ENCODE peak calls at places on chromosomes 11 and 22, in eight cellular contexts. One of them, this sample, is unnamed.

GRCh38 chr11:1573077-1573846 is 1.2 kb upstream of the DUSP8 start:
- DNase-seq in NCI-H460: no peak
- DNase-seq in activated naive CD8-positive, alpha-beta T cell treated with anti-CD3 and anti-CD28 coated beads, Interleukin-2, amount 50 U/mL, for 16 hours: no peak
- DNase-seq in T-cell: no peak
- DNase-seq in activated T-cell treated with anti-CD3 and anti-CD28 coated beads, Interleukin-2, amount 50 U/mL, for 72 hours: peak
- DNase-seq in NCI-H510A: no peak
- DNase-seq in fibroblast of lung: no peak
- DNase-seq in fibroblast of the aortic adventitia: no peak
- DNase-seq in this sample: peak

GRCh38 chr22:31400023-31400397 is 606 bp downstream of the DRG1 start:
- DNase-seq in activated T-cell treated with anti-CD3 and anti-CD28 coated beads, Interleukin-2, amount 50 U/mL, for 72 hours: no peak
- DNase-seq in fibroblast of lung: peak
- DNase-seq in NCI-H510A: no peak
- DNase-seq in NCI-H460: no peak
- DNase-seq in fibroblast of the aortic adventitia: peak
- DNase-seq in activated naive CD8-positive, alpha-beta T cell treated with anti-CD3 and anti-CD28 coated beads, Interleukin-2, amount 50 U/mL, for 16 hours: no peak
- DNase-seq in T-cell: no peak
- DNase-seq in this sample: peak

GRCh38 chr11:10318527-10318802 is 13.6 kb downstream of the ADM start:
- DNase-seq in activated T-cell treated with anti-CD3 and anti-CD28 coated beads, Interleukin-2, amount 50 U/mL, for 72 hours: no peak
- DNase-seq in fibroblast of the aortic adventitia: no peak
- DNase-seq in NCI-H510A: peak
- DNase-seq in fibroblast of lung: no peak
- DNase-seq in activated naive CD8-positive, alpha-beta T cell treated with anti-CD3 and anti-CD28 coated beads, Interleukin-2, amount 50 U/mL, for 16 hours: no peak
- DNase-seq in T-cell: no peak
- DNase-seq in NCI-H460: no peak
- DNase-seq in this sample: no peak

GRCh38 chr11:31808721-31809542 is 2.2 kb downstream of the PAX6 start:
- DNase-seq in fibroblast of the aortic adventitia: no peak
- DNase-seq in activated T-cell treated with anti-CD3 and anti-CD28 coated beads, Interleukin-2, amount 50 U/mL, for 72 hours: no peak
- DNase-seq in fibroblast of lung: no peak
- DNase-seq in NCI-H460: no peak
- DNase-seq in T-cell: no peak
- DNase-seq in NCI-H510A: no peak
- DNase-seq in activated naive CD8-positive, alpha-beta T cell treated with anti-CD3 and anti-CD28 coated beads, Interleukin-2, amount 50 U/mL, for 16 hours: no peak
- DNase-seq in this sample: no peak

GRCh38 chr22:43867839-43868652 is 5.7 kb upstream of the SULT4A1 start:
- DNase-seq in fibroblast of the aortic adventitia: peak
- DNase-seq in activated T-cell treated with anti-CD3 and anti-CD28 coated beads, Interleukin-2, amount 50 U/mL, for 72 hours: peak
- DNase-seq in T-cell: no peak
- DNase-seq in NCI-H460: peak
- DNase-seq in activated naive CD8-positive, alpha-beta T cell treated with anti-CD3 and anti-CD28 coated beads, Interleukin-2, amount 50 U/mL, for 16 hours: no peak
- DNase-seq in fibroblast of lung: peak
- DNase-seq in NCI-H510A: no peak
- DNase-seq in this sample: peak

GRCh38 chr22:19446603-19447387 is 716 bp downstream of the C22orf39 start:
- DNase-seq in activated naive CD8-positive, alpha-beta T cell treated with anti-CD3 and anti-CD28 coated beads, Interleukin-2, amount 50 U/mL, for 16 hours: no peak
- DNase-seq in fibroblast of lung: peak
- DNase-seq in NCI-H460: no peak
- DNase-seq in activated T-cell treated with anti-CD3 and anti-CD28 coated beads, Interleukin-2, amount 50 U/mL, for 72 hours: no peak
- DNase-seq in NCI-H510A: no peak
- DNase-seq in fibroblast of the aortic adventitia: no peak
- DNase-seq in T-cell: no peak
- DNase-seq in this sample: no peak

GRCh38 chr11:132248585-132248984 is 878.2 kb downstream of the NTM start:
- DNase-seq in activated T-cell treated with anti-CD3 and anti-CD28 coated beads, Interleukin-2, amount 50 U/mL, for 72 hours: no peak
- DNase-seq in NCI-H510A: no peak
- DNase-seq in fibroblast of the aortic adventitia: no peak
- DNase-seq in T-cell: no peak
- DNase-seq in NCI-H460: no peak
- DNase-seq in fibroblast of lung: no peak
- DNase-seq in activated naive CD8-positive, alpha-beta T cell treated with anti-CD3 and anti-CD28 coated beads, Interleukin-2, amount 50 U/mL, for 16 hours: no peak
- DNase-seq in this sample: no peak

GRCh38 chr11:1005913-1006312 is 30.6 kb downstream of the MUC6 start:
- DNase-seq in activated naive CD8-positive, alpha-beta T cell treated with anti-CD3 and anti-CD28 coated beads, Interleukin-2, amount 50 U/mL, for 16 hours: no peak
- DNase-seq in NCI-H460: no peak
- DNase-seq in fibroblast of lung: no peak
- DNase-seq in fibroblast of the aortic adventitia: peak
- DNase-seq in T-cell: no peak
- DNase-seq in activated T-cell treated with anti-CD3 and anti-CD28 coated beads, Interleukin-2, amount 50 U/mL, for 72 hours: no peak
- DNase-seq in NCI-H510A: peak
- DNase-seq in this sample: peak

GRCh38 chr11:68380786-68381622 is 68.6 kb downstream of the LRP5 start:
- DNase-seq in T-cell: no peak
- DNase-seq in activated naive CD8-positive, alpha-beta T cell treated with anti-CD3 and anti-CD28 coated beads, Interleukin-2, amount 50 U/mL, for 16 hours: no peak
- DNase-seq in fibroblast of the aortic adventitia: no peak
- DNase-seq in fibroblast of lung: no peak
- DNase-seq in NCI-H510A: no peak
- DNase-seq in NCI-H460: no peak
- DNase-seq in activated T-cell treated with anti-CD3 and anti-CD28 coated beads, Interleukin-2, amount 50 U/mL, for 72 hours: no peak
- DNase-seq in this sample: no peak

GRCh38 chr22:21650823-21651520 is 8.9 kb downstream of the SDF2L1 start:
- DNase-seq in NCI-H460: no peak
- DNase-seq in T-cell: no peak
- DNase-seq in fibroblast of the aortic adventitia: no peak
- DNase-seq in fibroblast of lung: no peak
- DNase-seq in activated T-cell treated with anti-CD3 and anti-CD28 coated beads, Interleukin-2, amount 50 U/mL, for 72 hours: no peak
- DNase-seq in NCI-H510A: no peak
- DNase-seq in activated naive CD8-positive, alpha-beta T cell treated with anti-CD3 and anti-CD28 coated beads, Interleukin-2, amount 50 U/mL, for 16 hours: no peak
- DNase-seq in this sample: no peak

GRCh38 chr11:79561496-79561895 is 120.7 kb upstream of the TENM4 start:
- DNase-seq in T-cell: no peak
- DNase-seq in activated T-cell treated with anti-CD3 and anti-CD28 coated beads, Interleukin-2, amount 50 U/mL, for 72 hours: no peak
- DNase-seq in NCI-H460: no peak
- DNase-seq in fibroblast of lung: no peak
- DNase-seq in fibroblast of the aortic adventitia: no peak
- DNase-seq in NCI-H510A: no peak
- DNase-seq in activated naive CD8-positive, alpha-beta T cell treated with anti-CD3 and anti-CD28 coated beads, Interleukin-2, amount 50 U/mL, for 16 hours: no peak
- DNase-seq in this sample: no peak

GRCh38 chr11:63920126-63920869 is 3.3 kb upstream of the RCOR2 start:
- DNase-seq in T-cell: no peak
- DNase-seq in activated T-cell treated with anti-CD3 and anti-CD28 coated beads, Interleukin-2, amount 50 U/mL, for 72 hours: no peak
- DNase-seq in fibroblast of lung: peak
- DNase-seq in NCI-H460: no peak
- DNase-seq in fibroblast of the aortic adventitia: peak
- DNase-seq in activated naive CD8-positive, alpha-beta T cell treated with anti-CD3 and anti-CD28 coated beads, Interleukin-2, amount 50 U/mL, for 16 hours: no peak
- DNase-seq in NCI-H510A: peak
- DNase-seq in this sample: no peak

GRCh38 chr11:132402056-132402684 is 1031.8 kb downstream of the NTM start:
- DNase-seq in NCI-H460: peak
- DNase-seq in T-cell: no peak
- DNase-seq in activated T-cell treated with anti-CD3 and anti-CD28 coated beads, Interleukin-2, amount 50 U/mL, for 72 hours: peak
- DNase-seq in activated naive CD8-positive, alpha-beta T cell treated with anti-CD3 and anti-CD28 coated beads, Interleukin-2, amount 50 U/mL, for 16 hours: no peak
- DNase-seq in fibroblast of lung: peak
- DNase-seq in fibroblast of the aortic adventitia: peak
- DNase-seq in NCI-H510A: peak
- DNase-seq in this sample: peak

GRCh38 chr11:68560216-68560615 is 99.7 kb downstream of the PPP6R3 start:
- DNase-seq in activated naive CD8-positive, alpha-beta T cell treated with anti-CD3 and anti-CD28 coated beads, Interleukin-2, amount 50 U/mL, for 16 hours: no peak
- DNase-seq in NCI-H510A: no peak
- DNase-seq in fibroblast of lung: no peak
- DNase-seq in T-cell: no peak
- DNase-seq in activated T-cell treated with anti-CD3 and anti-CD28 coated beads, Interleukin-2, amount 50 U/mL, for 72 hours: no peak
- DNase-seq in NCI-H460: no peak
- DNase-seq in fibroblast of the aortic adventitia: no peak
- DNase-seq in this sample: no peak

GRCh38 chr22:25120761-25121212 is 78.9 kb upstream of the CRYBB3 start:
- DNase-seq in NCI-H510A: no peak
- DNase-seq in activated naive CD8-positive, alpha-beta T cell treated with anti-CD3 and anti-CD28 coated beads, Interleukin-2, amount 50 U/mL, for 16 hours: no peak
- DNase-seq in fibroblast of lung: no peak
- DNase-seq in activated T-cell treated with anti-CD3 and anti-CD28 coated beads, Interleukin-2, amount 50 U/mL, for 72 hours: no peak
- DNase-seq in NCI-H460: no peak
- DNase-seq in fibroblast of the aortic adventitia: no peak
- DNase-seq in T-cell: no peak
- DNase-seq in this sample: no peak

GRCh38 chr22:23219787-23220484 is 39.6 kb downstream of the BCR start:
- DNase-seq in fibroblast of lung: peak
- DNase-seq in NCI-H460: no peak
- DNase-seq in activated naive CD8-positive, alpha-beta T cell treated with anti-CD3 and anti-CD28 coated beads, Interleukin-2, amount 50 U/mL, for 16 hours: no peak
- DNase-seq in NCI-H510A: no peak
- DNase-seq in fibroblast of the aortic adventitia: no peak
- DNase-seq in activated T-cell treated with anti-CD3 and anti-CD28 coated beads, Interleukin-2, amount 50 U/mL, for 72 hours: peak
- DNase-seq in T-cell: no peak
- DNase-seq in this sample: peak

GRCh38 chr11:18617688-18618340 is 16.3 kb downstream of the SPTY2D1 start:
- DNase-seq in NCI-H460: no peak
- DNase-seq in activated T-cell treated with anti-CD3 and anti-CD28 coated beads, Interleukin-2, amount 50 U/mL, for 72 hours: peak
- DNase-seq in T-cell: peak
- DNase-seq in activated naive CD8-positive, alpha-beta T cell treated with anti-CD3 and anti-CD28 coated beads, Interleukin-2, amount 50 U/mL, for 16 hours: no peak
- DNase-seq in NCI-H510A: no peak
- DNase-seq in fibroblast of lung: peak
- DNase-seq in fibroblast of the aortic adventitia: peak
- DNase-seq in this sample: no peak

GRCh38 chr11:69983897-69984438 is 94.1 kb upstream of the ANO1 start:
- DNase-seq in NCI-H460: no peak
- DNase-seq in T-cell: no peak
- DNase-seq in fibroblast of lung: no peak
- DNase-seq in activated naive CD8-positive, alpha-beta T cell treated with anti-CD3 and anti-CD28 coated beads, Interleukin-2, amount 50 U/mL, for 16 hours: no peak
- DNase-seq in fibroblast of the aortic adventitia: no peak
- DNase-seq in activated T-cell treated with anti-CD3 and anti-CD28 coated beads, Interleukin-2, amount 50 U/mL, for 72 hours: no peak
- DNase-seq in NCI-H510A: no peak
- DNase-seq in this sample: no peak

GRCh38 chr22:29733362-29734322 is 13.8 kb downstream of the CABP7 start:
- DNase-seq in activated naive CD8-positive, alpha-beta T cell treated with anti-CD3 and anti-CD28 coated beads, Interleukin-2, amount 50 U/mL, for 16 hours: no peak
- DNase-seq in NCI-H510A: peak
- DNase-seq in NCI-H460: no peak
- DNase-seq in fibroblast of lung: peak
- DNase-seq in fibroblast of the aortic adventitia: no peak
- DNase-seq in T-cell: no peak
- DNase-seq in activated T-cell treated with anti-CD3 and anti-CD28 coated beads, Interleukin-2, amount 50 U/mL, for 72 hours: no peak
- DNase-seq in this sample: no peak

GRCh38 chr11:72080326-72081183 is at the start of the genes LRRC51 and NUMA1:
- DNase-seq in activated naive CD8-positive, alpha-beta T cell treated with anti-CD3 and anti-CD28 coated beads, Interleukin-2, amount 50 U/mL, for 16 hours: peak
- DNase-seq in fibroblast of the aortic adventitia: peak
- DNase-seq in T-cell: peak
- DNase-seq in NCI-H510A: peak
- DNase-seq in fibroblast of lung: peak
- DNase-seq in NCI-H460: peak
- DNase-seq in activated T-cell treated with anti-CD3 and anti-CD28 coated beads, Interleukin-2, amount 50 U/mL, for 72 hours: peak
- DNase-seq in this sample: peak

GRCh38 chr11:120098503-120099054 is 39.3 kb downstream of the TRIM29 start:
- DNase-seq in T-cell: no peak
- DNase-seq in fibroblast of lung: no peak
- DNase-seq in NCI-H460: no peak
- DNase-seq in fibroblast of the aortic adventitia: no peak
- DNase-seq in activated naive CD8-positive, alpha-beta T cell treated with anti-CD3 and anti-CD28 coated beads, Interleukin-2, amount 50 U/mL, for 16 hours: no peak
- DNase-seq in NCI-H510A: no peak
- DNase-seq in activated T-cell treated with anti-CD3 and anti-CD28 coated beads, Interleukin-2, amount 50 U/mL, for 72 hours: no peak
- DNase-seq in this sample: no peak

GRCh38 chr22:31295831-31296230 is 3.5 kb upstream of the PIK3IP1 start:
- DNase-seq in NCI-H510A: no peak
- DNase-seq in activated T-cell treated with anti-CD3 and anti-CD28 coated beads, Interleukin-2, amount 50 U/mL, for 72 hours: no peak
- DNase-seq in NCI-H460: no peak
- DNase-seq in fibroblast of lung: peak
- DNase-seq in fibroblast of the aortic adventitia: peak
- DNase-seq in activated naive CD8-positive, alpha-beta T cell treated with anti-CD3 and anti-CD28 coated beads, Interleukin-2, amount 50 U/mL, for 16 hours: no peak
- DNase-seq in T-cell: no peak
- DNase-seq in this sample: peak

GRCh38 chr22:24975813-24976341 is 23.4 kb downstream of the KIAA1671 start:
- DNase-seq in activated T-cell treated with anti-CD3 and anti-CD28 coated beads, Interleukin-2, amount 50 U/mL, for 72 hours: no peak
- DNase-seq in activated naive CD8-positive, alpha-beta T cell treated with anti-CD3 and anti-CD28 coated beads, Interleukin-2, amount 50 U/mL, for 16 hours: no peak
- DNase-seq in T-cell: no peak
- DNase-seq in fibroblast of the aortic adventitia: peak
- DNase-seq in fibroblast of lung: no peak
- DNase-seq in NCI-H460: no peak
- DNase-seq in NCI-H510A: no peak
- DNase-seq in this sample: no peak

GRCh38 chr22:25898707-25899365 is 156.8 kb downstream of the MYO18B start:
- DNase-seq in NCI-H460: no peak
- DNase-seq in fibroblast of lung: no peak
- DNase-seq in activated naive CD8-positive, alpha-beta T cell treated with anti-CD3 and anti-CD28 coated beads, Interleukin-2, amount 50 U/mL, for 16 hours: no peak
- DNase-seq in activated T-cell treated with anti-CD3 and anti-CD28 coated beads, Interleukin-2, amount 50 U/mL, for 72 hours: no peak
- DNase-seq in NCI-H510A: no peak
- DNase-seq in fibroblast of the aortic adventitia: no peak
- DNase-seq in T-cell: no peak
- DNase-seq in this sample: no peak

GRCh38 chr11:545171-545570 is 7.8 kb downstream of the LRRC56 start:
- DNase-seq in NCI-H460: no peak
- DNase-seq in T-cell: no peak
- DNase-seq in fibroblast of the aortic adventitia: no peak
- DNase-seq in activated T-cell treated with anti-CD3 and anti-CD28 coated beads, Interleukin-2, amount 50 U/mL, for 72 hours: no peak
- DNase-seq in fibroblast of lung: no peak
- DNase-seq in activated naive CD8-positive, alpha-beta T cell treated with anti-CD3 and anti-CD28 coated beads, Interleukin-2, amount 50 U/mL, for 16 hours: no peak
- DNase-seq in NCI-H510A: no peak
- DNase-seq in this sample: no peak

GRCh38 chr22:36204641-36205032 is 3.0 kb upstream of the APOL4 start:
- DNase-seq in fibroblast of the aortic adventitia: no peak
- DNase-seq in activated T-cell treated with anti-CD3 and anti-CD28 coated beads, Interleukin-2, amount 50 U/mL, for 72 hours: no peak
- DNase-seq in T-cell: no peak
- DNase-seq in NCI-H510A: no peak
- DNase-seq in fibroblast of lung: no peak
- DNase-seq in NCI-H460: no peak
- DNase-seq in activated naive CD8-positive, alpha-beta T cell treated with anti-CD3 and anti-CD28 coated beads, Interleukin-2, amount 50 U/mL, for 16 hours: no peak
- DNase-seq in this sample: no peak

GRCh38 chr11:16512842-16513241 is 156.5 kb upstream of the SOX6 start:
- DNase-seq in activated naive CD8-positive, alpha-beta T cell treated with anti-CD3 and anti-CD28 coated beads, Interleukin-2, amount 50 U/mL, for 16 hours: no peak
- DNase-seq in NCI-H510A: no peak
- DNase-seq in T-cell: no peak
- DNase-seq in NCI-H460: no peak
- DNase-seq in fibroblast of lung: no peak
- DNase-seq in activated T-cell treated with anti-CD3 and anti-CD28 coated beads, Interleukin-2, amount 50 U/mL, for 72 hours: no peak
- DNase-seq in fibroblast of the aortic adventitia: no peak
- DNase-seq in this sample: no peak

GRCh38 chr22:44648085-44648820 is 53.8 kb upstream of the PRR5 start:
- DNase-seq in activated naive CD8-positive, alpha-beta T cell treated with anti-CD3 and anti-CD28 coated beads, Interleukin-2, amount 50 U/mL, for 16 hours: no peak
- DNase-seq in activated T-cell treated with anti-CD3 and anti-CD28 coated beads, Interleukin-2, amount 50 U/mL, for 72 hours: no peak
- DNase-seq in NCI-H510A: no peak
- DNase-seq in fibroblast of lung: no peak
- DNase-seq in NCI-H460: no peak
- DNase-seq in T-cell: no peak
- DNase-seq in fibroblast of the aortic adventitia: peak
- DNase-seq in this sample: no peak

GRCh38 chr22:27090595-27090994 is 433.2 kb downstream of the MIAT start:
- DNase-seq in NCI-H510A: no peak
- DNase-seq in activated naive CD8-positive, alpha-beta T cell treated with anti-CD3 and anti-CD28 coated beads, Interleukin-2, amount 50 U/mL, for 16 hours: no peak
- DNase-seq in NCI-H460: no peak
- DNase-seq in fibroblast of the aortic adventitia: no peak
- DNase-seq in fibroblast of lung: no peak
- DNase-seq in T-cell: no peak
- DNase-seq in activated T-cell treated with anti-CD3 and anti-CD28 coated beads, Interleukin-2, amount 50 U/mL, for 72 hours: no peak
- DNase-seq in this sample: no peak

GRCh38 chr22:37690407-37690806 is 4.3 kb downstream of the NOL12 start:
- DNase-seq in NCI-H510A: no peak
- DNase-seq in NCI-H460: no peak
- DNase-seq in activated naive CD8-positive, alpha-beta T cell treated with anti-CD3 and anti-CD28 coated beads, Interleukin-2, amount 50 U/mL, for 16 hours: no peak
- DNase-seq in fibroblast of lung: no peak
- DNase-seq in activated T-cell treated with anti-CD3 and anti-CD28 coated beads, Interleukin-2, amount 50 U/mL, for 72 hours: no peak
- DNase-seq in T-cell: no peak
- DNase-seq in fibroblast of the aortic adventitia: no peak
- DNase-seq in this sample: no peak

GRCh38 chr11:2447951-2448650 is 3.3 kb downstream of the KCNQ1 start:
- DNase-seq in activated naive CD8-positive, alpha-beta T cell treated with anti-CD3 and anti-CD28 coated beads, Interleukin-2, amount 50 U/mL, for 16 hours: no peak
- DNase-seq in activated T-cell treated with anti-CD3 and anti-CD28 coated beads, Interleukin-2, amount 50 U/mL, for 72 hours: no peak
- DNase-seq in NCI-H460: no peak
- DNase-seq in fibroblast of lung: no peak
- DNase-seq in fibroblast of the aortic adventitia: no peak
- DNase-seq in NCI-H510A: no peak
- DNase-seq in T-cell: no peak
- DNase-seq in this sample: no peak

GRCh38 chr11:57493507-57494503 is 21.7 kb downstream of the SLC43A1 start:
- DNase-seq in T-cell: peak
- DNase-seq in activated naive CD8-positive, alpha-beta T cell treated with anti-CD3 and anti-CD28 coated beads, Interleukin-2, amount 50 U/mL, for 16 hours: peak
- DNase-seq in NCI-H510A: peak
- DNase-seq in fibroblast of lung: no peak
- DNase-seq in fibroblast of the aortic adventitia: no peak
- DNase-seq in activated T-cell treated with anti-CD3 and anti-CD28 coated beads, Interleukin-2, amount 50 U/mL, for 72 hours: peak
- DNase-seq in NCI-H460: no peak
- DNase-seq in this sample: no peak

GRCh38 chr11:126683766-126684728 is 316.5 kb downstream of the KIRREL3 start:
- DNase-seq in fibroblast of the aortic adventitia: no peak
- DNase-seq in activated T-cell treated with anti-CD3 and anti-CD28 coated beads, Interleukin-2, amount 50 U/mL, for 72 hours: no peak
- DNase-seq in activated naive CD8-positive, alpha-beta T cell treated with anti-CD3 and anti-CD28 coated beads, Interleukin-2, amount 50 U/mL, for 16 hours: no peak
- DNase-seq in T-cell: no peak
- DNase-seq in NCI-H460: no peak
- DNase-seq in fibroblast of lung: no peak
- DNase-seq in NCI-H510A: no peak
- DNase-seq in this sample: no peak

GRCh38 chr11:27509953-27510352 is 3.4 kb upstream of the LIN7C start:
- DNase-seq in T-cell: no peak
- DNase-seq in fibroblast of lung: no peak
- DNase-seq in NCI-H460: no peak
- DNase-seq in NCI-H510A: no peak
- DNase-seq in fibroblast of the aortic adventitia: no peak
- DNase-seq in activated naive CD8-positive, alpha-beta T cell treated with anti-CD3 and anti-CD28 coated beads, Interleukin-2, amount 50 U/mL, for 16 hours: no peak
- DNase-seq in activated T-cell treated with anti-CD3 and anti-CD28 coated beads, Interleukin-2, amount 50 U/mL, for 72 hours: no peak
- DNase-seq in this sample: no peak

This sample was measured in foreskin keratinocyte.